ENCODE peak calls at places on chromosomes 3 and 15, in five cellular contexts. U is GM23338; C is neuronal stem cell; S is stomach; Q is CD4-positive, CD25-positive, alpha-beta regulatory T cell. T is an unnamed sample.

GRCh38 chr15:101615986-101616848 is 36.0 kb downstream of the TM2D3 start:
- DNase-seq in U (peak; percentile 88), S (peak; percentile 56), C (peak; percentile 67), Q (no peak), T (peak; percentile 22)

GRCh38 chr15:45184562-45185041 is 3.2 kb downstream of the SHF start:
- DNase-seq in S (no peak), C (no peak), Q (no peak), U (no peak), T (no peak)

GRCh38 chr15:101168463-101168824 is 83.4 kb downstream of the CHSY1 start:
- DNase-seq in U (no peak), S (peak; percentile 45), Q (no peak), C (no peak), T (no peak)

GRCh38 chr15:57506422-57506821 is 85.3 kb upstream of the MYZAP start:
- DNase-seq in U (peak; percentile 77), S (no peak), C (no peak), Q (no peak), T (no peak)

GRCh38 chr3:63662500-63662899 is 10.0 kb downstream of the SNTN start:
- DNase-seq in C (no peak), U (peak; percentile 66), S (no peak), Q (no peak), T (peak; percentile 18)

GRCh38 chr3:100073049-100073422 is 41.3 kb downstream of the FILIP1L start:
- DNase-seq in U (no peak), Q (no peak), C (no peak), S (no peak), T (no peak)

GRCh38 chr3:158260392-158260791 is 150.5 kb downstream of the RSRC1 start:
- DNase-seq in Q (no peak), S (no peak), C (no peak), U (no peak), T (no peak)

GRCh38 chr15:68391084-68391483 is 40.9 kb downstream of the ITGA11 start:
- DNase-seq in U (no peak), S (peak; percentile 5), C (no peak), Q (no peak), T (no peak)

GRCh38 chr3:42488687-42489086 is 13.8 kb upstream of the VIPR1 start:
- DNase-seq in C (no peak), Q (no peak), S (no peak), U (no peak), T (no peak)

GRCh38 chr3:123635220-123635619 is 50.4 kb upstream of the HACD2 start:
- DNase-seq in Q (no peak), U (peak; percentile 21), S (no peak), C (no peak), T (no peak)

GRCh38 chr15:75821946-75822345 is 21.3 kb upstream of the UBE2Q2 start:
- DNase-seq in U (no peak), C (no peak), S (no peak), Q (no peak), T (no peak)

GRCh38 chr15:57861039-57861638 is 154.6 kb downstream of the POLR2M start:
- DNase-seq in S (no peak), U (peak; percentile 76), Q (peak; percentile 75), C (peak; percentile 59), T (peak; percentile 79)

GRCh38 chr3:153160451-153161137 is 1.4 kb upstream of the RAP2B start:
- DNase-seq in C (peak; percentile 86), Q (peak; percentile 87), U (peak; percentile 87), S (peak; percentile 82), T (peak; percentile 90)

GRCh38 chr3:64082411-64082810 is 59.1 kb upstream of the PSMD6 start:
- DNase-seq in Q (no peak), U (no peak), S (no peak), C (no peak), T (no peak)

GRCh38 chr15:70197318-70197944 is 99.7 kb upstream of the TLE3 start:
- DNase-seq in C (no peak), S (no peak), U (no peak), Q (no peak), T (no peak)

GRCh38 chr15:86915811-86916331 is 836.2 kb downstream of the AGBL1 start:
- DNase-seq in U (peak; percentile 76), Q (peak; percentile 7), C (peak; percentile 56), S (no peak), T (peak; percentile 36)

GRCh38 chr15:58479941-58480340 is 48.1 kb downstream of the LIPC start:
- DNase-seq in C (no peak), Q (no peak), S (no peak), U (no peak), T (no peak)

GRCh38 chr3:32873491-32874130 is 55.8 kb downstream of the TRIM71 start:
- DNase-seq in C (no peak), Q (no peak), S (peak; percentile 46), U (no peak), T (peak; percentile 21)

GRCh38 chr15:95872366-95872771 is 458.1 kb upstream of the NR2F2 start:
- DNase-seq in C (no peak), S (no peak), U (no peak), Q (no peak), T (no peak)

GRCh38 chr3:105877625-105877913 is 8.8 kb upstream of the CBLB start:
- DNase-seq in C (no peak), Q (no peak), U (no peak), S (no peak), T (no peak)
- H3K27ac ChIP-seq in C (no peak overlapping the region), Q (no peak overlapping the region), U (no peak overlapping the region), S (peak overlapping the region; percentile 64), T (no peak overlapping the region)

GRCh38 chr15:52278636-52279367 is 16.8 kb downstream of the MYO5C start:
- DNase-seq in S (no peak), U (no peak), C (no peak), Q (no peak), T (no peak)
- H3K4me1 ChIP-seq in S (peaks cover 14% of the 10 kb centered on the region), U (no peaks in the 10 kb centered on the region), C (no peaks in the 10 kb centered on the region), Q (no peaks in the 10 kb centered on the region), T (no peaks in the 10 kb centered on the region)

DNA sequence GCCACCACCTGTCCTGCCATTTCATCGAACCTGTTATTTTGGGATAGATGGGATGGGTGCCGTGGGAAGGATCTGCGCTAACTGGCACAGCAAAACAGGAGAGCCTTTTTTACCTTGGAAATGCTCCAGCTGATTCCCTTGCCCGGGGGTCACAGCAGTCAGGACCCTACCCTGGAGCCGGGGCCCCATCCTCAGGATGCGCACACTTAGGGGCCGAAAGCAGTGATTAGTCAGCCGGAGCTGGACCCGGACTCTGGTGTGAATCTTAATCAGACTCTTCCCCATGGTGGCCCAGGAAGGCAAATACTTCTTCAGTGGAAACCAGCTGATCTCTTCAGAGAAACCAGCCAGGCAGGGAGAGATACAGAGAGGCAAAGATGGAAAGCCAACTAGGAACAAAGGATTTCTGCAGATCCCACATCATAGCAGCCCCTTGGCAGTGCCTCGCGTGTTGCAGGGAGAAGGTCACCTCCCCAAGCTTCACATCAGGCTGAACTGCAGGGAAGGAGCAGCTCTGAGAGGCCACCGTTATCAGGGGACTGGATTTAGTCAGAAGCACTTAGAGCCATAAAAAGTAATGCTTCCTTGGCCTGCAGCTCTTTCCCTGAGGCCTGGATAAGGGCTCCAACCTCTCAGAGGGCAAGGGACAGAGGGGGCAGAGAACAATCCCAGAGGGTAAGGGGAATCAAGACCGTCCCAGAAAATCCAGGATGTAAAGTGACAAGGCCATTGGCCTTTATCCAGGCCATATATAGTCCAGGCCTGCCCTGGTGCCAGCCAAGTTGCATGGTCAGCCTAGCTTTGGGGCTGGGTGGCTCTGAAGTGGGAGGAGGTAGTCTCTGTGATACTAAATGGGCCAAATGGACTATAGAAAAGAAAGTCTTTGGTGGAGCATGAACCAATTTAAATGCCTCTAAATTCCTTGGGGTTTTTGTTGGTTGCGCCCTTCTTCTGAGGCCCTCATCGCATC is 52.9 kb downstream of the WDR76 start:
- DNase-seq in C (no peak), U (no peak), S (no peak), Q (no peak), T (no peak)
- H3K4me3 ChIP-seq in C (no peak overlapping the region), U (no peak overlapping the region), S (no peak overlapping the region), Q (no peak overlapping the region), T (no peak overlapping the region)

DNA sequence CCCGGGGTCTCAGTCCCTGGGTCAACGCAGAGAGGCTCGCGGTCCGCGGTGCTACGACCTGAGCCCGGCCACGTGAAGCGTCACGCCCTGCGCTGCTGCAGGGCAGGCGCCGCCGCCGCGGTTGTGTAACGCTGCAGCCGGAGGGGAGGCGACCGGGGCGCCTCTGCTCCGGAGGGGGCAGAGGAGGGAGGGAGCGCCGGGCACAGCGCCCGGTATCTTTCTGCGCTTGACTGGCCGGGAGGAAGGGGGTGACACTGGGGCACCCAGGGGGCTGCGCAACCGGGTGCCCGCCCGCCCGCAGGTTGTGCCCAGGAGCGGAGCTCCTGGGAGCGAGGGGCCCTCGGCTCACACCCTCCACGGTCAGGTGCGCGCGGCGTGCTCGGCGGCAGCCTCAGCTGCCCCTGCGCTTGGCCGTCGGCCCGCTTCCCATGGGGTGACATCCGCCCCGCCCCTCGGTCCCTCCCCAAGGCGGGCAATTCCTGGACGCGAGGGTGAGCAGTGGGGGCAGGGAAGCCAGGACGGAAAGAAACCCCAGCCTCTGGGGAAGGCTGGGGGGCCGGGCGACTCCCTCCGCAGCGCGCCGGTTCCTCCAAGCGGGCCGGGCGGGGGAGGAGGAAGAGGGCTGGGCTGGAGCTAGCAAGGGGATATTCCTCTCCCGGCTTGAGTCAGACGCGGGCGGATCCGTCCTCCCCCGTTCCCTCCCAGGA is 825 bp upstream of the BHLHE40 start:
- DNase-seq in U (peak; percentile 86), C (no peak), S (peak; percentile 95), Q (peak; percentile 72), T (peak; percentile 95)
- H3K27ac ChIP-seq in U (no peak overlapping the region), C (no peak overlapping the region), S (peak overlapping the region; percentile 97), Q (peak overlapping the region; percentile 69), T (peak overlapping the region; percentile 99)

GRCh38 chr3:157130881-157131251 is 29.1 kb downstream of the CCNL1 start:
- DNase-seq in S (no peak), C (no peak), U (peak; percentile 53), Q (no peak), T (no peak)
- H3K4me1 ChIP-seq in S (peaks cover 51% of the 10 kb centered on the region), C (peaks cover 13% of the 10 kb centered on the region), U (peaks cover 20% of the 10 kb centered on the region), Q (peaks cover 69% of the 10 kb centered on the region), T (peaks cover 7% of the 10 kb centered on the region)

T was measured in small intestine.